ENCODE peak calls at places on chromosomes 16 and 17, in five cellular contexts. W is hepatocyte, F is heart right ventricle, E is aorta, L is psoas muscle. C is an unnamed sample.

GRCh38 chr17:82138511-82138992 is 40.5 kb upstream of the FASN start:
- DNase-seq in L (no peak), E (no peak), F (no peak), W (no peak), C (no peak)

GRCh38 chr16:30926937-30927788 is 3.8 kb downstream of the FBXL19 start:
- DNase-seq in F (no peak), L (no peak), E (no peak), W (peak; percentile 4), C (no peak)

GRCh38 chr17:35051183-35051578 is 12.3 kb downstream of the RFFL start:
- DNase-seq in F (no peak), W (no peak), E (no peak), L (no peak), C (no peak)

GRCh38 chr16:14955546-14956231 is 18.4 kb downstream of the NPIPA1 start:
- DNase-seq in E (no peak), F (peak; percentile 83), L (peak; percentile 78), W (no peak), C (no peak)

GRCh38 chr17:66451188-66452149 is 149.1 kb downstream of the PRKCA start:
- DNase-seq in F (no peak), W (peak; percentile 55), L (no peak), E (no peak), C (no peak)

GRCh38 chr17:50944054-50944901 is 78.1 kb upstream of the TOB1 start:
- DNase-seq in W (peak; percentile 91), F (peak; percentile 89), E (peak; percentile 81), L (peak; percentile 88), C (peak; percentile 42)

GRCh38 chr16:59210955-59211541 is 476.9 kb upstream of the GOT2 start:
- DNase-seq in F (peak; percentile 17), W (peak; percentile 60), E (no peak), L (no peak), C (peak; percentile 96)

GRCh38 chr16:71404364-71404763 is 37.5 kb downstream of the TLE7 start:
- DNase-seq in E (no peak), F (no peak), W (no peak), L (no peak), C (no peak)

GRCh38 chr16:79563919-79564318 is 36.6 kb downstream of the MAF start:
- DNase-seq in W (no peak), E (no peak), L (no peak), F (no peak), C (no peak)

GRCh38 chr17:13031718-13032350 is 14.0 kb upstream of the ELAC2 start:
- DNase-seq in E (peak; percentile 51), L (peak; percentile 44), F (peak; percentile 22), W (peak; percentile 60), C (peak; percentile 92)

GRCh38 chr16:78761427-78761826 is 662.0 kb downstream of the WWOX start:
- DNase-seq in L (no peak), E (no peak), F (no peak), W (no peak), C (peak; percentile 20)

GRCh38 chr17:73534575-73534940 is 109.7 kb downstream of the SDK2 start:
- DNase-seq in W (no peak), L (no peak), E (no peak), F (no peak), C (no peak)

GRCh38 chr17:74427048-74427762 is 4.7 kb upstream of the GPRC5C start:
- DNase-seq in E (no peak), W (peak; percentile 87), L (peak; percentile 50), F (peak; percentile 51), C (no peak)

GRCh38 chr17:78557598-78558039 is 19.6 kb downstream of the DNAH17 start:
- DNase-seq in E (no peak), F (no peak), L (no peak), W (no peak), C (peak; percentile 89)

GRCh38 chr17:5555254-5555653 is 29.1 kb downstream of the NLRP1 start:
- DNase-seq in W (no peak), E (no peak), F (no peak), L (no peak), C (no peak)

GRCh38 chr16:8489580-8489979 is 100.7 kb downstream of the TMEM114 start:
- DNase-seq in W (no peak), E (no peak), L (no peak), F (no peak), C (no peak)

GRCh38 chr16:19105891-19106624 is 7.7 kb upstream of the ITPRIPL2 start:
- DNase-seq in W (no peak), L (no peak), E (no peak), F (no peak), C (no peak)

GRCh38 chr17:81991684-81992513 is 14.5 kb downstream of the ASPSCR1 start:
- DNase-seq in W (peak; percentile 79), F (peak; percentile 73), L (peak; percentile 86), E (peak; percentile 82), C (peak; percentile 97)

GRCh38 chr16:13519871-13520270 is 400.1 kb upstream of the ERCC4 start:
- DNase-seq in L (no peak), W (no peak), E (no peak), F (peak; percentile 5), C (no peak)

GRCh38 chr17:3512512-3513171 is 36.8 kb downstream of the ASPA start:
- DNase-seq in F (peak; percentile 81), L (peak; percentile 85), W (no peak), E (peak; percentile 68), C (peak; percentile 53)

GRCh38 chr17:27158390-27158789 is 135.5 kb upstream of the WSB1 start:
- DNase-seq in W (no peak), E (no peak), L (no peak), F (no peak), C (no peak)

GRCh38 chr17:39794249-39794970 is 56.7 kb downstream of the GRB7 start:
- DNase-seq in W (no peak), L (no peak), F (no peak), E (no peak), C (no peak)

GRCh38 chr16:51419768-51420167 is 268.7 kb upstream of the SALL1 start:
- DNase-seq in W (peak; percentile 17), F (no peak), E (no peak), L (no peak), C (no peak)

GRCh38 chr17:2885751-2886150 is 89.5 kb downstream of the RAP1GAP2 start:
- DNase-seq in W (no peak), L (no peak), E (no peak), F (no peak), C (peak; percentile 77)

GRCh38 chr17:35733366-35733765 is 1.9 kb downstream of the RASL10B start:
- DNase-seq in F (no peak), E (no peak), L (no peak), W (no peak), C (no peak)

GRCh38 chr17:16371742-16372141 is 9.1 kb upstream of the UBB start:
- DNase-seq in F (peak; percentile 38), W (no peak), E (no peak), L (no peak), C (peak; percentile 40)

GRCh38 chr16:89670496-89671431 is 13.1 kb downstream of the SPATA33 start:
- DNase-seq in W (no peak), L (no peak), F (no peak), E (no peak), C (no peak)

GRCh38 chr16:89437991-89438390 is 52.4 kb downstream of the ANKRD11 start:
- DNase-seq in E (no peak), W (no peak), F (no peak), L (no peak), C (no peak)

GRCh38 chr17:43014020-43014615 is 7.5 kb downstream of the IFI35 start:
- DNase-seq in E (peak; percentile 38), L (no peak), F (peak; percentile 32), W (no peak), C (no peak)

GRCh38 chr17:43015579-43015978 is 6.6 kb downstream of the VAT1 start:
- DNase-seq in W (no peak), L (peak; percentile 73), F (peak; percentile 83), E (peak; percentile 65), C (no peak)

GRCh38 chr17:43013296-43013695 is 6.7 kb downstream of the IFI35 start:
- DNase-seq in W (no peak), E (no peak), L (no peak), F (no peak), C (no peak)

GRCh38 chr17:43016216-43016615 is 6.0 kb downstream of the VAT1 start:
- DNase-seq in W (no peak), E (peak; percentile 37), L (no peak), F (no peak), C (no peak)

GRCh38 chr17:43014946-43015519 is 7.2 kb downstream of the VAT1 start:
- DNase-seq in E (no peak), L (no peak), W (no peak), F (no peak), C (no peak)
- H3K4me1 ChIP-seq in E (no peaks in the 10 kb centered on the region), L (peaks cover 6% of the 10 kb centered on the region), W (peaks cover 35% of the 10 kb centered on the region), F (peaks cover 72% of the 10 kb centered on the region), C (no peaks in the 10 kb centered on the region)

DNA sequence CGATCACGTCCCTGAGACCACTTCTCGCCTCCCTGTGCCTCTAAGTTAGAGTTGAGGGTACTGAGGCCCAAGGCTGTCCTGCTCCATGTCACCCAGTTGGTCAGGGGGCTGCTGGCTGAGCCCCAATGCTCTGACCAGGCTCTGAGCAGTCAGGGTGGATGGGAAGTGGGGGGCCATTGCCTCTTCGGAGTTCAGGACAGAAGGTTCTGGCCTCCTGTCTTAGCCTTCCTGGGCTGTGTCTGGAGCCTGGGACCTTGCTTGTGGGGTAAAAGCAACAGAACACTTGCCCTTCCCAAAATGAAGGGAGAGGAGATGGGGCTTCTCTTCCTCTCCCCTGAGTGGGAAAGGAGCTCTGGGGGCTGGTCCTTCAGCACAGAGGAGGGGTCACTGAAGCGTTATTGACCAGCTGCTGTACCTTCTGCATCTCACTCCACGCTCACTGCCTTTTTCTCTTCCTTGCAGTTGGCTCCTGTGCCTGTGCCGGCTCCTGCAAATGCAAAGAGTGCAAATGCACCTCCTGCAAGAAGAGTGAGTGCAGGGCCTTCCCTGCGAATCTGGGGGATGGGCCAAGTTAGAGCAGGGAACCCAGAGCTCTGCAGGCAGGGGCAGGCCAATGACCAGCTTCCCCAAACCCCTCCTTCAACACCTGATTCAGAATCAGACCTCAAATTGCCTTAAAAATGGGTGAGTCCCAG is 580 bp downstream of the MT1X start:
- DNase-seq in E (no peak), L (peak; percentile 33), F (no peak), W (no peak), C (no peak)
- H3K4me3 ChIP-seq in E (peak overlapping the region; percentile 55), L (peak overlapping the region; percentile 88), F (peak overlapping the region; percentile 62), W (peak overlapping the region; percentile 6), C (peak overlapping the region; percentile 70)

GRCh38 chr16:12098429-12099310 is 122.1 kb downstream of the SNX29 start:
- DNase-seq in E (no peak), W (no peak), F (no peak), L (no peak), C (no peak)
- H3K4me1 ChIP-seq in E (peaks cover 2% of the 10 kb centered on the region), W (peaks cover 30% of the 10 kb centered on the region), F (peaks cover 20% of the 10 kb centered on the region), L (peaks cover 10% of the 10 kb centered on the region), C (peaks cover 10% of the 10 kb centered on the region)

DNA sequence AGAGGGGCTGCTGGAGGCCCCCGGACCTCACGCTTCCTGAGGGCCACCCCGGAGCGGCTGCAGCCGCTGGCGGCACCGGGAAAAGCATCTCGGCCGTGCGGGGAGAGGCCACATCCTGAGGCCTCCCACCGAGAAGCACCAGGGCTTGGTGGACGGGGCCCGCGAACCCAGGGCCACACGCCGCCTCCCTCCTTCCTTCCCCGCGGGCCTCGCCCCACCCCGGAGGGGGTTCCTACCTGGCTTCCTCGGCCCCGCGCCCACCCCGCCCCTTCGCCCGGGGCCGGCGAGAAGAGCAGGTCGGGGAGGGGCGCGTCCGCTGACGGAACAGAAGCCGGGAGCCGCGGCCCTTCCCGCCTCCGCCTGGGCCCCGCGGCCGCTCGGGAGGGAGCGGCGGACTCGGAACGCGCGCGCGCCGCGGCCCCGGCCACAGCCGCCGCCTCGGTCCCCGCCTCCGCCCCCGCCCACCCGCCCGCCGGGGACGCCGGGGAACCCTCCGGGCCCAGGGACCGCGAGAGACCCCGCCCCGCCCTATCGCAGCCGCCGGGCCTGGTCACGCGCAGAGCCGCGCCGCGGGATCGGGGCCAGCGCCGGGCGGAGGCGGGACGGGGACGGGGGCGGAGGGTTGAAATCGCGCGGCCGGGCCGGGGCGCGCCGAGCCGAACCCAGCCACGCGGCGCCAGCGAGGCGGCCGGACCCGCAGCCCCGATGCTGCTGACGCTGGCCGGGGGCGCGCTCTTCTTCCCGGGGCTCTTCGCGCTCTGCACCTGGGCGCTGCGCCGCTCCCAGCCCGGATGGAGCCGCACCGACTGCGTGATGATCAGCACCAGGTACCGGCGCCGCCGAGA is at the start of gene TLCD3A:
- DNase-seq in F (peak; percentile 63), E (peak; percentile 78), W (peak; percentile 88), L (peak; percentile 80), C (peak; percentile 40)
- H3K4me3 ChIP-seq in F (peak within 1 kb of the TSS; percentile 80), E (peak within 1 kb of the TSS; percentile 84), W (peak within 1 kb of the TSS; percentile 98), L (peak within 1 kb of the TSS; percentile 87), C (peak within 1 kb of the TSS; percentile 76)

C was measured in SJCRH30.